ENCODE peak calls at places on chromosomes 6 and 20, in six cellular contexts. One of them, this sample, is unnamed.

GRCh38 chr6:69578366-69578890 is 218.4 kb downstream of the LMBRD1 start:
- DNase-seq in mammary epithelial cell: no peak
- DNase-seq in EL: peak; percentile 13
- DNase-seq in OCI-M1: no peak
- DNase-seq in endothelial cell: no peak
- DNase-seq in AML-193: no peak
- DNase-seq in this sample: no peak

GRCh38 chr6:11161031-11161966 is 49.8 kb upstream of the ERVFRD-1 start:
- DNase-seq in mammary epithelial cell: peak; percentile 78
- DNase-seq in EL: peak; percentile 34
- DNase-seq in OCI-M1: no peak
- DNase-seq in endothelial cell: no peak
- DNase-seq in AML-193: no peak
- DNase-seq in this sample: no peak

GRCh38 chr6:167767715-167768107 is 59.0 kb upstream of the AFDN start:
- DNase-seq in mammary epithelial cell: no peak
- DNase-seq in EL: no peak
- DNase-seq in OCI-M1: no peak
- DNase-seq in endothelial cell: no peak
- DNase-seq in AML-193: no peak
- DNase-seq in this sample: no peak

GRCh38 chr6:158002951-158003853 is 21.5 kb downstream of the SYNJ2 start:
- DNase-seq in mammary epithelial cell: peak; percentile 71
- DNase-seq in EL: peak; percentile 93
- DNase-seq in OCI-M1: peak; percentile 59
- DNase-seq in endothelial cell: no peak
- DNase-seq in AML-193: no peak
- DNase-seq in this sample: no peak

GRCh38 chr20:23340524-23340923 is 10.1 kb upstream of the NXT1 start:
- DNase-seq in mammary epithelial cell: peak; percentile 49
- DNase-seq in EL: peak; percentile 40
- DNase-seq in OCI-M1: peak; percentile 78
- DNase-seq in endothelial cell: peak; percentile 72
- DNase-seq in AML-193: peak; percentile 7
- DNase-seq in this sample: peak; percentile 74

GRCh38 chr20:6828794-6829423 is 61.4 kb downstream of the BMP2 start:
- DNase-seq in mammary epithelial cell: peak; percentile 68
- DNase-seq in EL: peak; percentile 25
- DNase-seq in OCI-M1: peak; percentile 76
- DNase-seq in endothelial cell: peak; percentile 73
- DNase-seq in AML-193: peak; percentile 9
- DNase-seq in this sample: peak; percentile 59

GRCh38 chr20:8388146-8388545 is 256.1 kb downstream of the PLCB1 start:
- DNase-seq in mammary epithelial cell: peak; percentile 53
- DNase-seq in EL: peak; percentile 55
- DNase-seq in OCI-M1: no peak
- DNase-seq in endothelial cell: no peak
- DNase-seq in AML-193: no peak
- DNase-seq in this sample: no peak

GRCh38 chr6:16228709-16229665 is 9.4 kb upstream of the GMPR start:
- DNase-seq in mammary epithelial cell: no peak
- DNase-seq in EL: no peak
- DNase-seq in OCI-M1: no peak
- DNase-seq in endothelial cell: no peak
- DNase-seq in AML-193: no peak
- DNase-seq in this sample: peak; percentile 29

GRCh38 chr6:50591135-50591534 is 122.2 kb upstream of the TFAP2D start:
- DNase-seq in mammary epithelial cell: no peak
- DNase-seq in EL: no peak
- DNase-seq in OCI-M1: no peak
- DNase-seq in endothelial cell: no peak
- DNase-seq in AML-193: no peak
- DNase-seq in this sample: no peak

GRCh38 chr20:55172310-55173002 is 697.1 kb downstream of the DOK5 start:
- DNase-seq in mammary epithelial cell: no peak
- DNase-seq in EL: no peak
- DNase-seq in OCI-M1: no peak
- DNase-seq in endothelial cell: no peak
- DNase-seq in AML-193: no peak
- DNase-seq in this sample: no peak

GRCh38 chr6:113953346-113953745 is 17.6 kb downstream of the HDAC2 start:
- DNase-seq in mammary epithelial cell: peak; percentile 5
- DNase-seq in EL: peak; percentile 74
- DNase-seq in OCI-M1: no peak
- DNase-seq in endothelial cell: no peak
- DNase-seq in AML-193: no peak
- DNase-seq in this sample: no peak

GRCh38 chr6:68641172-68641571 is 6.1 kb downstream of the ADGRB3 start:
- DNase-seq in mammary epithelial cell: no peak
- DNase-seq in EL: no peak
- DNase-seq in OCI-M1: no peak
- DNase-seq in endothelial cell: no peak
- DNase-seq in AML-193: no peak
- DNase-seq in this sample: no peak

GRCh38 chr6:106103728-106104109 is 17.6 kb downstream of the PRDM1 start:
- DNase-seq in mammary epithelial cell: peak; percentile 59
- DNase-seq in EL: no peak
- DNase-seq in OCI-M1: peak; percentile 52
- DNase-seq in endothelial cell: no peak
- DNase-seq in AML-193: no peak
- DNase-seq in this sample: no peak

GRCh38 chr20:8018928-8019177 is 708 bp downstream of the TMX4 start:
- DNase-seq in mammary epithelial cell: no peak
- DNase-seq in EL: no peak
- DNase-seq in OCI-M1: no peak
- DNase-seq in endothelial cell: no peak
- DNase-seq in AML-193: peak; percentile 66
- DNase-seq in this sample: no peak

GRCh38 chr6:40715501-40716403 is 128.6 kb upstream of the LRFN2 start:
- DNase-seq in mammary epithelial cell: no peak
- DNase-seq in EL: no peak
- DNase-seq in OCI-M1: peak; percentile 98
- DNase-seq in endothelial cell: no peak
- DNase-seq in AML-193: no peak
- DNase-seq in this sample: peak; percentile 99

GRCh38 chr6:163994566-163994965 is 580.0 kb downstream of the QKI start:
- DNase-seq in mammary epithelial cell: no peak
- DNase-seq in EL: no peak
- DNase-seq in OCI-M1: no peak
- DNase-seq in endothelial cell: no peak
- DNase-seq in AML-193: no peak
- DNase-seq in this sample: no peak

GRCh38 chr20:58652606-58653303 is 1.7 kb downstream of the STX16 start:
- DNase-seq in mammary epithelial cell: no peak
- DNase-seq in EL: peak; percentile 35
- DNase-seq in OCI-M1: peak; percentile 58
- DNase-seq in endothelial cell: no peak
- DNase-seq in AML-193: peak; percentile 4
- DNase-seq in this sample: peak; percentile 32

GRCh38 chr20:64222273-64222672 is 33.3 kb upstream of the PCMTD2 start:
- DNase-seq in mammary epithelial cell: peak; percentile 91
- DNase-seq in EL: peak; percentile 90
- DNase-seq in OCI-M1: no peak
- DNase-seq in endothelial cell: no peak
- DNase-seq in AML-193: no peak
- DNase-seq in this sample: no peak

GRCh38 chr6:54981647-54982046 is 135.1 kb downstream of the FAM83B start:
- DNase-seq in mammary epithelial cell: no peak
- DNase-seq in EL: peak; percentile 60
- DNase-seq in OCI-M1: no peak
- DNase-seq in endothelial cell: no peak
- DNase-seq in AML-193: no peak
- DNase-seq in this sample: no peak

GRCh38 chr6:26362836-26363220 is 2.2 kb upstream of the BTN3A2 start:
- DNase-seq in mammary epithelial cell: no peak
- DNase-seq in EL: no peak
- DNase-seq in OCI-M1: no peak
- DNase-seq in endothelial cell: no peak
- DNase-seq in AML-193: no peak
- DNase-seq in this sample: no peak

GRCh38 chr6:109315331-109316129 is 66.7 kb downstream of the CD164 start:
- DNase-seq in mammary epithelial cell: no peak
- DNase-seq in EL: no peak
- DNase-seq in OCI-M1: no peak
- DNase-seq in endothelial cell: no peak
- DNase-seq in AML-193: no peak
- DNase-seq in this sample: no peak

GRCh38 chr6:75430631-75431345 is 62.8 kb downstream of the FILIP1 start:
- DNase-seq in mammary epithelial cell: no peak
- DNase-seq in EL: no peak
- DNase-seq in OCI-M1: no peak
- DNase-seq in endothelial cell: no peak
- DNase-seq in AML-193: no peak
- DNase-seq in this sample: no peak

GRCh38 chr6:160462551-160463109 is 114.5 kb downstream of the SLC22A3 start:
- DNase-seq in mammary epithelial cell: peak; percentile 82
- DNase-seq in EL: peak; percentile 87
- DNase-seq in OCI-M1: peak; percentile 79
- DNase-seq in endothelial cell: no peak
- DNase-seq in AML-193: peak; percentile 73
- DNase-seq in this sample: no peak

GRCh38 chr20:50360921-50361320 is 149.3 kb upstream of the PTPN1 start:
- DNase-seq in mammary epithelial cell: no peak
- DNase-seq in EL: no peak
- DNase-seq in OCI-M1: no peak
- DNase-seq in endothelial cell: no peak
- DNase-seq in AML-193: no peak
- DNase-seq in this sample: no peak

This sample was measured in erythroblast.